ENCODE peak calls at places on chromosomes 11 and 22, in six cellular contexts. Z, O, B, U, A and D are unnamed samples.

GRCh38 chr22:47294222-47294532 is 531.7 kb downstream of the TBC1D22A start:
- DNase-seq in Z (no peak), A (no peak), O (no peak), U (peak), B (no peak), D (no peak)

GRCh38 chr22:19598054-19598855 is 74.0 kb upstream of the CLDN5 start:
- DNase-seq in Z (no peak), B (no peak), O (no peak), A (no peak), U (no peak), D (no peak)

GRCh38 chr11:110087820-110088534 is 5.2 kb upstream of the ZC3H12C start:
- DNase-seq in O (no peak), U (no peak), B (no peak), Z (no peak), A (no peak), D (no peak)

GRCh38 chr11:720642-721346 is 14.8 kb downstream of the EPS8L2 start:
- DNase-seq in B (no peak), A (no peak), U (no peak), O (no peak), Z (no peak), D (peak)

GRCh38 chr11:35927730-35928129 is 16.1 kb upstream of the LDLRAD3 start:
- DNase-seq in A (no peak), B (no peak), O (no peak), U (peak), Z (no peak), D (peak)

GRCh38 chr11:134207538-134208239 is 16.1 kb downstream of the NCAPD3 start:
- DNase-seq in Z (peak), U (peak), O (no peak), B (peak), A (peak), D (peak)

GRCh38 chr11:32402836-32403235 is 32.5 kb downstream of the WT1 start:
- DNase-seq in Z (no peak), U (no peak), B (no peak), A (no peak), O (no peak), D (no peak)

GRCh38 chr22:43432883-43433415 is 21.1 kb downstream of the MPPED1 start:
- DNase-seq in U (no peak), B (no peak), O (no peak), A (no peak), Z (no peak), D (no peak)

GRCh38 chr11:102427068-102427467 is 25.5 kb downstream of the TMEM123 start:
- DNase-seq in A (no peak), U (no peak), O (no peak), Z (no peak), B (no peak), D (no peak)

GRCh38 chr11:16547879-16548278 is 190.6 kb upstream of the C11orf58 start:
- DNase-seq in Z (no peak), U (no peak), A (no peak), O (no peak), B (no peak), D (no peak)

GRCh38 chr11:78991681-78992080 is 417.0 kb upstream of the NARS2 start:
- DNase-seq in U (no peak), B (no peak), O (no peak), Z (no peak), A (no peak), D (no peak)

GRCh38 chr22:39592104-39593060 is 21.8 kb downstream of the CACNA1I start:
- DNase-seq in U (peak), B (no peak), A (no peak), O (no peak), Z (no peak), D (no peak)

GRCh38 chr11:64865286-64866172 is 12.9 kb downstream of the EHD1 start:
- DNase-seq in O (no peak), A (no peak), B (no peak), Z (peak), U (no peak), D (no peak)

GRCh38 chr11:110908401-110909106 is 196.3 kb upstream of the ARHGAP20 start:
- DNase-seq in Z (no peak), B (no peak), U (no peak), A (no peak), O (no peak), D (no peak)

GRCh38 chr11:17593466-17594245 is 46.6 kb downstream of the OTOG start:
- DNase-seq in B (no peak), A (no peak), U (no peak), Z (no peak), O (no peak), D (no peak)

GRCh38 chr22:19522881-19523239 is 1.4 kb downstream of the CLDN5 start:
- DNase-seq in U (no peak), B (no peak), A (no peak), O (no peak), Z (no peak), D (no peak)

GRCh38 chr11:60658409-60658808 is 41.0 kb upstream of the MS4A8 start:
- DNase-seq in A (no peak), O (no peak), U (peak), B (no peak), Z (no peak), D (no peak)

GRCh38 chr22:48717883-48718817 is 1109.5 kb downstream of the BRD1 start:
- DNase-seq in A (no peak), Z (no peak), O (no peak), B (no peak), U (no peak), D (no peak)

GRCh38 chr11:17498475-17498874 is 21.8 kb upstream of the ABCC8 start:
- DNase-seq in U (no peak), B (no peak), Z (no peak), O (no peak), A (no peak), D (no peak)

GRCh38 chr22:22046370-22046769 is 63.8 kb upstream of the TOP3B start:
- DNase-seq in Z (no peak), B (no peak), A (no peak), O (no peak), U (no peak), D (no peak)

GRCh38 chr11:123300874-123301695 is 106.0 kb upstream of the CLMP start:
- DNase-seq in Z (no peak), B (no peak), U (no peak), A (no peak), O (no peak), D (no peak)

GRCh38 chr11:123535401-123535800 is 105.3 kb downstream of the GRAMD1B start:
- DNase-seq in A (no peak), Z (no peak), O (no peak), U (no peak), B (no peak), D (no peak)

GRCh38 chr11:34150494-34151151 is 45.2 kb downstream of the NAT10 start:
- DNase-seq in A (no peak), B (no peak), Z (no peak), U (no peak), O (no peak), D (no peak)

GRCh38 chr22:50525104-50525958 is at the start of gene SCO2:
- DNase-seq in U (peak), Z (peak), O (peak), B (peak), A (peak), D (peak)

GRCh38 chr11:73223998-73224730 is 6.1 kb downstream of the P2RY2 start:
- DNase-seq in A (no peak), U (no peak), Z (no peak), O (no peak), B (no peak), D (no peak)